ENCODE peak calls at places on chromosomes 6 and 20, in nine cellular contexts. J, Q, E, W, N, U, O, X and K are unnamed samples.

GRCh38 chr6:44219053-44219814 is 2.5 kb downstream of the MYMX start:
- DNase-seq in O (peak), W (peak), J (no peak), X (no peak), Q (peak), E (peak), U (peak), N (peak), K (peak)

GRCh38 chr6:38567436-38567835 is 72.3 kb downstream of the BTBD9 start:
- DNase-seq in U (no peak), J (peak), W (peak), O (peak), E (peak), Q (peak), N (peak), X (no peak), K (peak)

GRCh38 chr6:163173741-163174140 is 240.8 kb upstream of the QKI start:
- DNase-seq in U (no peak), X (no peak), O (no peak), N (no peak), E (no peak), Q (no peak), J (no peak), W (no peak), K (no peak)

GRCh38 chr6:122817766-122818165 is 28.7 kb downstream of the SMPDL3A start:
- DNase-seq in U (no peak), W (no peak), Q (no peak), X (no peak), O (no peak), J (no peak), N (no peak), E (no peak), K (peak)

GRCh38 chr6:158506577-158506976 is 53.3 kb upstream of the TMEM181 start:
- DNase-seq in J (no peak), W (no peak), E (no peak), U (no peak), Q (no peak), N (no peak), X (no peak), O (no peak), K (no peak)

GRCh38 chr6:110944681-110945151 is 13.8 kb upstream of the GTF3C6 start:
- DNase-seq in W (peak), Q (no peak), U (peak), N (peak), O (peak), J (peak), X (peak), E (no peak), K (no peak)

GRCh38 chr6:34065470-34066283 is 80.2 kb downstream of the GRM4 start:
- DNase-seq in O (no peak), W (no peak), X (no peak), J (no peak), Q (no peak), N (peak), U (no peak), E (no peak), K (no peak)

GRCh38 chr6:28280595-28281287 is 631 bp upstream of the PGBD1 start:
- DNase-seq in U (no peak), J (no peak), O (no peak), Q (no peak), W (no peak), E (no peak), N (no peak), X (no peak), K (no peak)

GRCh38 chr20:32888636-32889035 is 29.9 kb downstream of the EFCAB8 start:
- DNase-seq in J (no peak), X (no peak), W (no peak), E (no peak), Q (no peak), O (no peak), U (no peak), N (no peak), K (no peak)

GRCh38 chr20:36550797-36551299 is 9.5 kb downstream of the MYL9 start:
- DNase-seq in U (no peak), X (no peak), W (no peak), O (no peak), Q (no peak), N (no peak), J (no peak), E (no peak), K (no peak)

GRCh38 chr20:1802385-1803215 is 92.6 kb upstream of the SIRPA start:
- DNase-seq in J (no peak), X (peak), E (no peak), W (peak), U (peak), N (no peak), Q (peak), O (peak), K (peak)

GRCh38 chr6:130178692-130179091 is 44.1 kb downstream of the SAMD3 start:
- DNase-seq in U (peak), Q (no peak), J (peak), O (no peak), E (no peak), N (no peak), X (no peak), W (peak), K (no peak)

GRCh38 chr6:131643262-131643631 is 6.1 kb downstream of the ENPP3 start:
- DNase-seq in X (no peak), W (no peak), U (peak), N (no peak), J (no peak), O (no peak), E (peak), Q (peak), K (peak)

GRCh38 chr20:33169176-33169794 is 1.3 kb downstream of the BPIFA2 start:
- DNase-seq in O (peak), W (no peak), E (no peak), U (no peak), J (no peak), Q (no peak), N (peak), X (peak), K (no peak)

GRCh38 chr20:58710481-58711265 is 18.1 kb downstream of the NPEPL1 start:
- DNase-seq in W (no peak), J (no peak), U (no peak), Q (no peak), N (no peak), O (no peak), E (no peak), X (peak), K (peak)

GRCh38 chr6:68760941-68761676 is 126.0 kb downstream of the ADGRB3 start:
- DNase-seq in J (no peak), U (no peak), X (no peak), Q (no peak), O (no peak), E (no peak), W (no peak), N (peak), K (no peak)

GRCh38 chr6:73452107-73452461 is at the start of gene CGAS:
- DNase-seq in E (peak), N (no peak), W (peak), J (peak), U (no peak), O (no peak), X (peak), Q (peak), K (peak)

GRCh38 chr6:34027445-34027936 is 118.4 kb downstream of the GRM4 start:
- DNase-seq in N (peak), J (no peak), W (peak), X (peak), O (peak), Q (peak), E (peak), U (no peak), K (peak)

GRCh38 chr6:99933129-99933528 is 60.9 kb downstream of the MCHR2 start:
- DNase-seq in W (peak), U (no peak), J (peak), Q (no peak), X (no peak), N (no peak), E (no peak), O (no peak), K (no peak)

GRCh38 chr6:38483526-38483925 is 156.2 kb downstream of the BTBD9 start:
- DNase-seq in N (no peak), W (no peak), E (no peak), Q (no peak), O (no peak), U (no peak), J (no peak), X (no peak), K (no peak)

GRCh38 chr6:75285156-75285639 is 606 bp upstream of the TMEM30A start:
- DNase-seq in W (no peak), N (peak), J (no peak), U (peak), O (peak), X (no peak), Q (no peak), E (no peak), K (no peak)